ENCODE peak calls at places on chromosomes 3 and 15, in ten cellular contexts. P is A172; L is occipital lobe; K is stimulated activated CD8-positive, alpha-beta memory T cell treated with anti-CD3 and anti-CD28 coated beads, Interleukin-12 subunit alpha, Interleukin-12 subunit beta, amount 100 ng/mL, for 4 hours; N is stimulated activated CD4-positive, alpha-beta T cell treated with anti-CD3 and anti-CD28 coated beads, Interleukin-1b, Interleukin-23, amount 100 ng/mL, for 4 hours; C is activated CD4-positive, alpha-beta T cell treated with anti-CD3 and anti-CD28 coated beads, Interleukin-2, amount 10 ng/mL, durations not matched to agents 24 days and 14 days; A is activated naive CD4-positive, alpha-beta T cell; T is non-pigmented ciliary epithelial cell; M is cerebellum; Q is right cardiac atrium. R is an unnamed sample.

GRCh38 chr15:88769161-88769971 is 33.9 kb upstream of the ACAN start:
- DNase-seq in L (peak; percentile 5), Q (no peak), C (no peak), A (no peak), P (no peak), K (no peak), T (no peak), N (no peak), M (no peak), R (no peak)

GRCh38 chr3:150317469-150317868 is 90.6 kb upstream of the TSC22D2 start:
- DNase-seq in T (no peak), N (no peak), M (no peak), C (no peak), L (no peak), Q (no peak), A (no peak), P (no peak), K (no peak), R (no peak)

GRCh38 chr15:89019436-89019835 is 68.8 kb upstream of the ABHD2 start:
- DNase-seq in Q (no peak), K (no peak), P (no peak), C (no peak), L (no peak), T (no peak), M (no peak), A (no peak), N (no peak), R (no peak)

GRCh38 chr15:59203026-59203425 is 3.6 kb upstream of the LDHAL6B start:
- DNase-seq in L (no peak), N (no peak), C (no peak), K (no peak), Q (no peak), M (no peak), T (no peak), A (no peak), P (no peak), R (no peak)

GRCh38 chr3:54434761-54435160 is 312.4 kb downstream of the CACNA2D3 start:
- DNase-seq in Q (no peak), A (no peak), C (no peak), N (no peak), K (no peak), L (no peak), M (no peak), P (peak; percentile 79), T (no peak), R (no peak)

GRCh38 chr15:100115711-100116090 is 226.1 kb downstream of the ADAMTS17 start:
- DNase-seq in L (no peak), N (no peak), Q (peak; percentile 44), P (peak; percentile 63), A (no peak), M (no peak), T (peak; percentile 36), C (no peak), K (no peak), R (peak; percentile 22)

GRCh38 chr15:39403674-39404117 is 177.2 kb upstream of the THBS1 start:
- DNase-seq in C (no peak), P (peak; percentile 2), L (no peak), K (no peak), A (no peak), N (no peak), T (peak; percentile 40), M (no peak), Q (no peak), R (no peak)

GRCh38 chr15:68808091-68808490 is 12.6 kb downstream of the ANP32A start:
- DNase-seq in K (no peak), L (no peak), A (no peak), Q (no peak), T (no peak), C (no peak), P (no peak), M (no peak), N (no peak), R (no peak)

GRCh38 chr3:43790060-43790459 is 99.3 kb downstream of the ABHD5 start:
- DNase-seq in K (no peak), M (no peak), T (no peak), A (no peak), Q (no peak), C (no peak), P (no peak), N (no peak), L (no peak), R (no peak)

GRCh38 chr3:43286115-43286885 is at the start of gene SNRK:
- DNase-seq in C (peak; percentile 98), Q (peak; percentile 89), P (peak; percentile 40), L (peak; percentile 85), K (peak; percentile 88), T (no peak), A (peak; percentile 92), M (peak; percentile 95), N (peak; percentile 95), R (peak; percentile 68)

GRCh38 chr3:13120246-13120927 is 47.2 kb upstream of the IQSEC1 start:
- DNase-seq in T (no peak), P (no peak), L (no peak), K (no peak), Q (no peak), C (no peak), A (no peak), N (no peak), M (no peak), R (no peak)

GRCh38 chr3:126439968-126440708 is 35.6 kb downstream of the ZXDC start:
- DNase-seq in N (no peak), A (no peak), K (no peak), L (no peak), M (no peak), P (no peak), T (no peak), Q (no peak), C (no peak), R (no peak)

GRCh38 chr15:81133782-81134461 is at the start of gene CFAP161:
- DNase-seq in N (no peak), P (peak; percentile 4), K (no peak), Q (peak; percentile 91), T (no peak), M (peak; percentile 91), L (peak; percentile 75), C (peak; percentile 62), A (no peak), R (no peak)

GRCh38 chr15:43185161-43186002 is at the start of gene CCNDBP1:
- DNase-seq in C (peak; percentile 97), N (peak; percentile 60), M (peak; percentile 97), K (peak; percentile 69), P (peak; percentile 89), Q (peak; percentile 98), A (peak; percentile 76), L (peak; percentile 87), T (no peak), R (peak; percentile 92)

GRCh38 chr15:38647683-38648082 is 83.1 kb upstream of the RASGRP1 start:
- DNase-seq in K (no peak), L (no peak), T (no peak), A (no peak), M (peak; percentile 68), P (peak; percentile 35), Q (no peak), C (no peak), N (no peak), R (peak; percentile 9)

GRCh38 chr3:11774296-11774877 is 72.3 kb downstream of the TAMM41 start:
- DNase-seq in M (peak; percentile 35), T (no peak), Q (no peak), C (no peak), A (no peak), L (no peak), N (no peak), K (no peak), P (peak; percentile 45), R (peak; percentile 66)

R was measured in SW480.